ENCODE peak calls at places on chromosomes 7 and 10, in four cellular contexts. A is K562, U is HL-60, X is GM12878. Q is an unnamed sample.

GRCh38 chr10:109358325-109358724 is 565.0 kb downstream of the XPNPEP1 start:
- DNase-seq in A (no peak), U (no peak), X (no peak), Q (no peak)

GRCh38 chr7:144019457-144019856 is 19.3 kb downstream of the OR6B1 start:
- DNase-seq in A (no peak), U (no peak), X (no peak), Q (no peak)

GRCh38 chr7:5450549-5451327 is 27.1 kb upstream of the TNRC18 start:
- DNase-seq in A (peak), U (no peak), X (no peak), Q (peak)

GRCh38 chr7:51188987-51189386 is 127.6 kb downstream of the COBL start:
- DNase-seq in A (no peak), U (no peak), X (no peak), Q (no peak)

GRCh38 chr10:93947055-93947454 is 46.7 kb upstream of the PLCE1 start:
- DNase-seq in A (no peak), U (no peak), X (no peak), Q (no peak)

GRCh38 chr7:157368955-157369354 is 32.2 kb downstream of the DNAJB6 start:
- DNase-seq in A (no peak), U (no peak), X (no peak), Q (no peak)

GRCh38 chr10:124343351-124344265 is 75.1 kb downstream of the OAT start:
- DNase-seq in A (no peak), U (no peak), X (no peak), Q (no peak)

GRCh38 chr10:52318822-52319464 is 4.9 kb downstream of the DKK1 start:
- DNase-seq in A (no peak), U (no peak), X (no peak), Q (no peak)

GRCh38 chr7:3710122-3710521 is 409.1 kb downstream of the SDK1 start:
- DNase-seq in A (no peak), U (no peak), X (no peak), Q (no peak)

GRCh38 chr7:105769951-105770628 is 106.3 kb downstream of the ATXN7L1 start:
- DNase-seq in A (no peak), U (no peak), X (no peak), Q (no peak)

GRCh38 chr7:38339953-38340819 is 66.8 kb upstream of the TARP start:
- DNase-seq in A (no peak), U (no peak), X (no peak), Q (no peak)

GRCh38 chr7:27143950-27144798 is 693 bp upstream of the HOXA5 start:
- DNase-seq in A (no peak), U (no peak), X (no peak), Q (no peak)

GRCh38 chr7:41972270-41972669 is 264.7 kb downstream of the GLI3 start:
- DNase-seq in A (no peak), U (no peak), X (no peak), Q (no peak)

GRCh38 chr7:41973331-41973730 is 263.7 kb downstream of the GLI3 start:
- DNase-seq in A (no peak), U (no peak), X (no peak), Q (no peak)

GRCh38 chr7:41971640-41972187 is 265.3 kb downstream of the GLI3 start:
- DNase-seq in A (no peak), U (no peak), X (no peak), Q (no peak)

GRCh38 chr7:41970946-41971345 is 266.1 kb downstream of the GLI3 start:
- DNase-seq in A (no peak), U (no peak), X (no peak), Q (no peak)

DNA sequence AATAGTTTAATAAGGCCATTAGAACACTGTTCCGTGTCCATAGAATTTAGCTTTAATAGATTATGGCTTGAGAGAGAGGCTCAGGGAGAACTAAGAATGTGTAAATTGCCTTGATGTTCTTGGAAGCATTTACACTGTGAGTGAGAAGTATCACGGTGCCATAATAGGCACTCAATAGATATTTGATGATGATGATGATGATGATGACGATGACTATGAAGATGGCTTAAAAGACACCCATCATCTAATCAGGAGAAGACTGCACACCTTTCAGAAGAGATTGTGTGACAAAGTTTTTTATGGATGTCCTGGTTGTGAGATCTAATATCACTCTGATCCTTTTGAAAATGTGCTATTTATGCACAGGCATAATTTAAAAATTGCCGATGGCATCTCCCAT is 264.2 kb downstream of the GLI3 start:
- DNase-seq in A (no peak), U (no peak), X (no peak), Q (no peak)
- TF ChIP-seq SPI1 in A (no peak), U (no peak), X (no peak), Q (no peak)

GRCh38 chr7:135743907-135744789 is 4.5 kb downstream of the FAM180A start:
- DNase-seq in A (no peak), U (no peak), X (no peak), Q (no peak)

GRCh38 chr7:135744938-135745701 is 3.5 kb downstream of the FAM180A start:
- DNase-seq in A (no peak), U (no peak), X (no peak), Q (no peak)

GRCh38 chr7:135748770-135749169 is at the start of gene FAM180A:
- DNase-seq in A (no peak), U (no peak), X (no peak), Q (no peak)

GRCh38 chr7:135747366-135747765 is 1.2 kb downstream of the FAM180A start:
- DNase-seq in A (no peak), U (no peak), X (no peak), Q (no peak)

GRCh38 chr7:135745702-135746312 is 2.8 kb downstream of the FAM180A start:
- DNase-seq in A (peak), U (no peak), X (no peak), Q (no peak)
- TF ChIP-seq SPI1 in A (no peak), U (no peak), X (no peak), Q (no peak)

DNA sequence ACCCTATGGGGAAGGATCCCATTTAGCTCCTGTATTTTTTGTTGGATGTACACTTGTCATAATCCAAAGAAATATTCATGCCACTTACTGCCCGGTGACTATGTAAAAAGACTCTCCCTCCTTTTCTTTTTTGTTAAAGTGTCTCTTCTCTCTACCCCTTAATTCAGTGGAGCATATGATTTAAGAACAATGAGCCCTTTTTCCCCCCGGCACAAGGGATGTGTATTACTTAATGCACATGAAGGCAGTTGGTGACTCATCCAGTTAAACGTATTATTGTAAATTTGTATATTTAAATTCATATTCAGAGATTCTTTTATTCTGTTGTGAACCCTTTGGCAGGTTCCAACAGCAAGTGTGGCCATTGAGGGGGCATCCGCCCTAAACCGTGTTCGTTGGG is 241.9 kb downstream of the SLC25A13 start:
- DNase-seq in A (no peak), U (no peak), X (no peak), Q (no peak)
- TF ChIP-seq SPI1 in A (no peak), U (no peak), X (no peak), Q (no peak)

GRCh38 chr10:1488970-1489548 is 248.3 kb downstream of the ADARB2 start:
- DNase-seq in A (no peak), U (peak), X (peak), Q (peak)
- TF ChIP-seq SPI1 in A (no peak), U (no peak), X (no peak), Q (no peak)

DNA sequence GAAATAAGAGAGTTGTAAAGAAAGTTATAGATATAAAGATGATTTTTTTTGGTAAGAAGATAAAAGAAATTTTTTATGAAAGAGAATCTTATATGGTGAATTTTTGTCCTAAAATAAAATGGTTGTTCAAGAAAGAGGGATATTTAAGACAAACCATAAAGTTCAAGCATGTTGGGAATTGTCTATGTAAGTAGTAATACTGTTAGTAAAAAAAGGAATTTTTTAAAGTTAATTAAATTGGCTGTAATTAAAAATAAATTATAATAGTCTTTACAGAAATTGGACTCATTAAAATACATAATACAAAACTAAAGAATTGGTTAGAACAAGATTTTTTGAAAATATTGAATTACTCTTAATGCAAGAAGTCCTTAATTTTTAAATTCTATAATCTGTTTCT is 10.1 kb upstream of the DYNC2I1 start:
- DNase-seq in A (no peak), U (no peak), X (no peak), Q (no peak)
- TF ChIP-seq SPI1 in A (no peak), U (no peak), X (no peak), Q (no peak)

DNA sequence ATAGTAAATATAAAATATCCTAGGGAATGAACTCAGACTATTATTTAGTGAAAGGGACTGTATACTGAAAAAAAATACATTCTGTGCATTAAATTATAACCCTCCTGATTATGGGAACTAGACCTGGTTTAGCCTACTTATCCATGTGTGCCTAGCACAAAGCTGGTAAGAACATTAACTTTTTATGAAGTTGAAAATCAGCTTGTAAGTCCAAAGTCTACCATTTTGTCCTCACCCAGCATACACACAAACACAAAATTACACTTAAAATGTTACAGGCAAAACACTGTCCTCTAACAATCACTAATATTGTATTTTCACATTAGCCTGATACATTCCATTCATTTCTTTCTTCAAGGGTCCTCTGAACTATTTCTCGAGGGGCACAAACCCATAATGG is 19.9 kb upstream of the NEBL start:
- DNase-seq in A (no peak), U (no peak), X (no peak), Q (no peak)
- TF ChIP-seq SPI1 in A (no peak), U (no peak), X (no peak), Q (no peak)